ENCODE peak calls at places on chromosomes 2 and 18, in eight cellular contexts. B is psoas muscle; C is PC-3; Y is CD8-positive, alpha-beta memory T cell; X is stomach; U is upper lobe of right lung; N is AG04450; A is naive thymus-derived CD4-positive, alpha-beta T cell. E is an unnamed sample.

GRCh38 chr2:8018956-8019355 is 662.9 kb upstream of the ID2 start:
- DNase-seq in A (no peak), Y (no peak), C (no peak), X (no peak), N (no peak), B (no peak), U (no peak), E (no peak)

GRCh38 chr2:95375532-95376221 is 26.8 kb upstream of the FAHD2A start:
- DNase-seq in X (no peak), N (no peak), U (peak), B (no peak), A (no peak), Y (no peak), C (no peak), E (no peak)

GRCh38 chr2:205546417-205546816 is 135.9 kb upstream of the NRP2 start:
- DNase-seq in A (no peak), U (no peak), N (no peak), Y (no peak), C (no peak), B (no peak), X (no peak), E (no peak)

GRCh38 chr2:12251121-12251520 is 465.6 kb upstream of the TRIB2 start:
- DNase-seq in B (no peak), U (no peak), A (no peak), Y (no peak), N (no peak), C (no peak), X (no peak), E (no peak)

GRCh38 chr2:107132141-107132540 is 246.2 kb upstream of the ST6GAL2 start:
- DNase-seq in Y (no peak), A (no peak), N (no peak), B (no peak), X (no peak), C (no peak), U (no peak), E (no peak)

GRCh38 chr2:43126817-43127207 is 99.6 kb downstream of the ZFP36L2 start:
- DNase-seq in X (no peak), B (no peak), U (no peak), Y (no peak), A (no peak), N (no peak), C (no peak), E (no peak)

GRCh38 chr18:71168576-71169145 is 879.8 kb downstream of the SOCS6 start:
- DNase-seq in B (no peak), N (no peak), X (no peak), Y (no peak), U (no peak), C (no peak), A (no peak), E (no peak)

GRCh38 chr2:162085090-162085891 is 11.3 kb upstream of the DPP4 start:
- DNase-seq in B (no peak), C (peak), A (no peak), N (peak), X (no peak), U (no peak), Y (no peak), E (no peak)

GRCh38 chr2:45743531-45744391 is 92.3 kb downstream of the PRKCE start:
- DNase-seq in C (no peak), B (peak), X (no peak), N (peak), U (no peak), A (no peak), Y (no peak), E (no peak)

GRCh38 chr2:17877811-17878221 is 651 bp upstream of the KCNS3 start:
- DNase-seq in X (no peak), A (no peak), U (no peak), C (no peak), N (no peak), Y (no peak), B (peak), E (no peak)
- H3K4me3 ChIP-seq in X (peak), A (no peak), U (peak), C (peak), N (peak), Y (no peak), B (peak), E (peak)

DNA sequence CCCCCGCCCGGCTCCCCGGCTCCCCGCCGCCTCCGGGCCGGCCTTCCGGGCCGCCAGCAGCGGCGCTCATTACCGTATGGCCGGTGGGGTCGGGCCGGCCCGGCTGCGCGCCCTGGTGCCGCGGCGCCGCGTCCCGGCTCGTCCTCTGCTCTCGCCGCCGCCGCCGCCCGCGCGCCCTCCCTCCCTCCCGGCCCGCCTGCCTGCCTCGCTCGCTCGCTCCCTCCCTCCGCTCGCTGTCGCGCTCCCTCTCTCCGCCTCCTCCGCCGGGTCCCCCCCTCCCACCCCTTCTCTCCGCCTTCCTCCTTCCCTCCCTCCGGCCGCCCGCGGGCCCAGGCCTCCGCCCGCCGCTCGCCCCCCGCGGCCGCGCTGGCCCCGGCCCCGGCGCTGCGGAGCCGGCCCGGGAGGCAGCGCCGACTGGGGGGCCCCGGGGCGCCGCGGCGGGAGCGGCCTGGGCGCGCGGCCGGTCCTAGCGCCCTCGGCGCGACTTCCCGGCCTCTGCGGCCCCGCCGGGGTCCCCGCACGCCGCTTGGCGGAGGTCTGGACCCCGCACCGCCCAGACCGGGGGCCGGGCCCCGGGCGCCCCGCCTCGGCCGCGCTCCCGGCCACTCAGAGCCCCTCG is at the start of gene DNMT3A:
- DNase-seq in N (peak), X (peak), Y (peak), U (peak), B (peak), C (peak), A (peak), E (peak)
- H3K27ac ChIP-seq in N (no peak), X (peak), Y (no peak), U (peak), B (peak), C (no peak), A (no peak), E (peak)

GRCh38 chr18:44181951-44182350 is 498.7 kb upstream of the SETBP1 start:
- DNase-seq in X (no peak), A (no peak), C (no peak), B (no peak), U (no peak), Y (no peak), N (no peak), E (no peak)
- H3K4me3 ChIP-seq in X (no peak), A (no peak), C (no peak), B (no peak), U (no peak), Y (no peak), N (no peak), E (no peak)

GRCh38 chr2:99067871-99068270 is 73.6 kb upstream of the C2orf15 start:
- DNase-seq in B (no peak), N (no peak), A (no peak), U (no peak), C (no peak), X (no peak), Y (no peak), E (no peak)

GRCh38 chr2:99066075-99066557 is 75.4 kb upstream of the C2orf15 start:
- DNase-seq in N (peak), X (no peak), Y (no peak), C (peak), B (no peak), U (no peak), A (no peak), E (no peak)

GRCh38 chr2:99072556-99072955 is 69.0 kb upstream of the C2orf15 start:
- DNase-seq in B (no peak), U (no peak), C (no peak), N (no peak), X (no peak), Y (no peak), A (no peak), E (no peak)

GRCh38 chr2:99066602-99067001 is 74.9 kb upstream of the C2orf15 start:
- DNase-seq in B (no peak), A (no peak), Y (no peak), X (peak), U (no peak), N (peak), C (peak), E (no peak)
- H3K27ac ChIP-seq in B (no peak), A (peak), Y (no peak), X (peak), U (peak), N (no peak), C (no peak), E (no peak)

DNA sequence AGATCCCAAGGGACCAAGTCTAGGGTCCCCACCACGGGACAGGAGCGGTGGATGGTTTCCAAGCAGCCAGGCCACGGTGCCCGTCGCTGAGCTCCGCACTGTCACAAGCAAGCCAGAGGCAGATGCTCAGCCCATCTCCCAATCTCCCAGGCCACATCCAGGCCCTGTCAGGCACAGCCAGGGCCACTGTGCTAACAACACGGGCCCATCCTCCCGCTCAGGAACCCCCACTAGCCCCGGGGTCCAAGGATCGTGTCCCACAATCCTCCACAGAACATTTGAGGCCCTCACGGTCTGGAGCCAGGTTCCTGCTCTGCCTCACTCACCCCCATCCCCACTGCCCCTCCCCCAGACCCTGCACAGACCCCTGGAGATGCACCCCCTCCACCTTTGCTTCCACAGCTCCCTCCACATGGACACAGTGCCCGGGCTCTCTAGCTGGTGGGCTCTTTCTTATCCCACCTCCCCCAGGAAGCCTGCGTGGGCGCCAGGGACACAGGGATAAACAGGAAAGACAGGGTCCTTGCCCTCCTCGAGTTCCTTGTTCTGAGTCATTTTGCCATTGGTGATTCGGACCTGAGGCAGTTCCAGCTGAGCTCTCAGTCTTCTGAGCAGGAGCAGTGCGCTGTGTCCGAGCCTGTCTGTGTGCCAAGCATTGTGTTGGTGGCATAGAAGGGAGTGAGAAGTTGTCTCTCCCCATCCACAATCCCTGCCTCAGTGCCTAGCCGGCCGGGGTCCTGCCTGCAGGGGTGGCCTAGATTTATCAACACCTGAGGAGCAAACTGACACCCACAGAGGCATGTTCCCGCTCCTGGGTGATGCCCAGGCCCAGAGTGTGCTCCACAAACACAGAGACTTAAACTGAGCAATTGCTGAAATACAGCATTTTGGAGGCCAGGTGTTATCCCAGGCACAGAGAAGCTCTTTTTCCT is 7.0 kb downstream of the CROCC2 start:
- DNase-seq in Y (no peak), C (peak), B (no peak), N (no peak), U (no peak), A (no peak), X (no peak), E (peak)
- H3K4me3 ChIP-seq in Y (no peak), C (no peak), B (no peak), N (no peak), U (no peak), A (no peak), X (no peak), E (no peak)

DNA sequence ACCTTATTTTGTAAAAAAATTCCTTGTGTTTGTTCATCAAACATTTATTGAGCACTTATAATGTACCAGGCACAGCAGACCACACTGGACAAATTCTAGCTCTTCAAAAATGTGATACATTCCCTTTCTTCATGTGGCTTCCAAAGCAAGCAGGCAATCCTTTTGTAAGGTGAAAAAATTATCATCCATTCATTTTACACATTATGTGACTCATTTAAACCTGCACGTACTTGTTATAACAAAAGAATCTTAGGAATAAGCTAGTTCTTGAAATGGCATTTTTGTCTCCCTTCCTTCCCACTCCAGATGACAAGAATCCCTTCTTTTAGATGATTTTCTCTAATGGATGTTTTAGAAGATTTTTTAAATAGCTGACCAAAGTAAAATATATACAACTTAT is 104.6 kb downstream of the KLF7 start:
- DNase-seq in B (no peak), U (no peak), C (no peak), Y (no peak), A (no peak), X (no peak), N (no peak), E (no peak)
- H3K27ac ChIP-seq in B (no peak), U (no peak), C (no peak), Y (no peak), A (no peak), X (no peak), N (no peak), E (no peak)

GRCh38 chr2:3654031-3654430 is 4.0 kb upstream of the ALLC start:
- DNase-seq in Y (no peak), N (no peak), X (no peak), U (no peak), C (no peak), B (no peak), A (no peak), E (no peak)

GRCh38 chr2:3656762-3657691 is 973 bp upstream of the ALLC start:
- DNase-seq in A (no peak), U (no peak), B (no peak), C (no peak), X (no peak), Y (no peak), N (peak), E (no peak)

GRCh38 chr2:3654464-3655225 is 3.4 kb upstream of the ALLC start:
- DNase-seq in X (no peak), A (no peak), C (no peak), B (no peak), Y (no peak), U (no peak), N (no peak), E (no peak)

GRCh38 chr2:3657881-3658280 is at the start of gene ALLC:
- DNase-seq in B (no peak), Y (no peak), N (no peak), A (no peak), X (no peak), U (no peak), C (no peak), E (no peak)

GRCh38 chr2:3655871-3656761 is 1.9 kb upstream of the ALLC start:
- DNase-seq in A (no peak), X (no peak), U (no peak), Y (no peak), C (no peak), B (no peak), N (no peak), E (no peak)
- H3K4me3 ChIP-seq in A (no peak), X (no peak), U (no peak), Y (no peak), C (no peak), B (no peak), N (no peak), E (no peak)

DNA sequence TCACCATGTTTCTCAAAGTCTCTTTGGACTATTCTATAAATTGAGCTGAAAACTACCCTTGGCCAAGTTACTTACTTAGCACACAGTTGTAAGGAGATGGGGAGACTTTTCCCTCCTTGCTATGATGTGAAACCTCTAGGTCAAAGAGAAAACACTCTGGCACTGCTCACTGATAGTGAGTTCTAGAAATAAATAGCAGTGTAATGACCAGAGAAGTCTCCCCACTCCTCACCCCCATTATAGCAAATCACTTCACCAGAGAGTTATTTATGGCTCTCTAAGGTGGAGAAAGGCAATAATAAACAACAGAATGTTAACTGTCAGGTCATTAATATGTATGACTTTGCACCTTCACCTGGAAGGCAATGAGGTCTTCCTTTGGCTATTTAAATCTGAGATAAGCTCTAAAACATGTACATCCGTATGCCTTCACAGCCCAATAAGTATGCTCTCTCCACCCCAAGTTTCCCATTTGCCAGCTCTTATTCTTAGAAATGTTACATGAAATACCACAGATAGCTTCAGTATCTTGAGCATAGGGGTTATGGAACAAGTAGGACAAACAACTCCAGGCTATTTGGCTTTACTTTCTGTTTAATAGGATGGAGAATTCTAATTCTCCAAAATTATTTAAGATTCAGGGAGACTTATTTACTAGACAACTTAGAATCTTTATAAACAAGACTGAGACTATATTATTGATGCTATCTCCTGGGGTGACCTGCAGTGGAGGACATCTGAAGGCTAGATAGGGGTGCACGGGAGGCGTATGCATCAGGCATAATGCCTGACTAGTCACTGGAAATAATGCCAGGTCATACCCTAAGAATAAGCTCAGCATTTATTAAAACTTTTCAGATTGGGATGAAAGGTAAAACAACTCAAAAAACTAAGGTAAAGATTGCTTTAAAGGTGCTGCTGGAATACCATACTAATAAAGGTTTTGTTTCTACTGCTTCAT is 65.3 kb upstream of the DTNB start:
- DNase-seq in C (no peak), N (no peak), U (no peak), B (no peak), X (no peak), A (no peak), Y (no peak), E (no peak)
- H3K27ac ChIP-seq in C (no peak), N (no peak), U (no peak), B (no peak), X (no peak), A (no peak), Y (no peak), E (no peak)

GRCh38 chr18:13216092-13216582 is 2.4 kb upstream of the LDLRAD4 start:
- DNase-seq in X (peak), U (peak), A (peak), C (peak), Y (no peak), N (no peak), B (peak), E (peak)
- H3K4me3 ChIP-seq in X (peak), U (no peak), A (peak), C (no peak), Y (peak), N (no peak), B (peak), E (peak)

DNA sequence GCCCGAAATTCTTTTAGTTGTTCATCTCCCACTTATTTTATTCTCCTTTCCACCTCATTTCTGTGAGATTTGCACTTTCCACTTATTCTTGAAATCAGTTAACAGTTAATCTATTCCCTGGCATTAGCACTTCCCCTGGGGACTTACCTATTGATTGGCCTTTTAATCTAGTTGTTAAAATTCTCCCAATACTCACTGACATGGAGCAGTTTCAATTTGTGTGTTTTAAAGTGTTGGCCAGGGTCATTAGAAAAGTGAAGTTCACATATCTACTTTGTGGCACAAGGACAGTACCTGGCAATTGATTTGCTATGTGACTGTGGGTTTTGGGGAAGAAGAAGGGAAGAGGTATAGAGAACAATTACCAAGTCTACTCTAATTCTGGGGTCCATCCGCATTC is 83.1 kb downstream of the LYPD6 start:
- DNase-seq in X (no peak), U (no peak), N (no peak), C (no peak), A (no peak), B (no peak), Y (no peak), E (no peak)
- H3K27ac ChIP-seq in X (no peak), U (no peak), N (no peak), C (no peak), A (no peak), B (no peak), Y (no peak), E (no peak)

E was measured in kidney.